ENCODE peak calls at places on chromosomes 7 and 10, in eight cellular contexts. G, H, K, E, Y, T, S and Q are unnamed samples.

GRCh38 chr10:123142701-123143161 is 5.2 kb upstream of the HMX2 start:
- DNase-seq in G (no peak), H (no peak), K (no peak), E (peak; percentile 39), Y (no peak), T (no peak), S (no peak), Q (no peak)

GRCh38 chr7:45080265-45080957 is 8.4 kb downstream of the NACAD start:
- DNase-seq in G (no peak), H (no peak), K (no peak), E (no peak), Y (no peak), T (no peak), S (no peak), Q (no peak)

GRCh38 chr7:54904130-54904529 is 114.7 kb upstream of the EGFR start:
- DNase-seq in G (no peak), H (no peak), K (no peak), E (no peak), Y (no peak), T (no peak), S (no peak), Q (no peak)

GRCh38 chr7:123433665-123434064 is 100.7 kb downstream of the IQUB start:
- DNase-seq in G (no peak), H (no peak), K (no peak), E (no peak), Y (no peak), T (no peak), S (peak; percentile 61), Q (no peak)

GRCh38 chr7:15626041-15626440 is 60.4 kb downstream of the MEOX2 start:
- DNase-seq in G (no peak), H (no peak), K (no peak), E (no peak), Y (no peak), T (no peak), S (no peak), Q (no peak)

GRCh38 chr10:110858297-110858934 is 13.3 kb upstream of the PDCD4 start:
- DNase-seq in G (no peak), H (peak; percentile 22), K (no peak), E (no peak), Y (no peak), T (no peak), S (no peak), Q (peak; percentile 63)

GRCh38 chr7:111392294-111392693 is 170.0 kb downstream of the IMMP2L start:
- DNase-seq in G (no peak), H (no peak), K (no peak), E (no peak), Y (no peak), T (no peak), S (no peak), Q (no peak)

GRCh38 chr7:82005056-82005455 is 235.2 kb upstream of the HGF start:
- DNase-seq in G (no peak), H (no peak), K (no peak), E (no peak), Y (no peak), T (no peak), S (no peak), Q (no peak)

GRCh38 chr7:138458576-138459234 is 1.4 kb upstream of the TRIM24 start:
- DNase-seq in G (no peak), H (no peak), K (no peak), E (no peak), Y (no peak), T (no peak), S (no peak), Q (no peak)

GRCh38 chr7:132551928-132552327 is 24.3 kb downstream of the PLXNA4 start:
- DNase-seq in G (no peak), H (no peak), K (no peak), E (no peak), Y (no peak), T (no peak), S (no peak), Q (no peak)

GRCh38 chr10:94235470-94235869 is 127.3 kb downstream of the NOC3L start:
- DNase-seq in G (no peak), H (no peak), K (no peak), E (no peak), Y (no peak), T (no peak), S (no peak), Q (no peak)